ENCODE peak calls at places on chromosomes 12 and 14, in six cellular contexts. E is A549, M is PC-9, K is dorsolateral prefrontal cortex, Y is AG04450, Z is ovary. T is an unnamed sample.

GRCh38 chr12:102301547-102301946 is 103.9 kb upstream of the PMCH start:
- DNase-seq in E (no peak), M (no peak), K (no peak), Y (no peak), Z (no peak), T (no peak)

GRCh38 chr12:55188974-55189556 is 31.8 kb upstream of the OR10A7 start:
- DNase-seq in E (peak; percentile 87), M (peak; percentile 26), K (no peak), Y (peak; percentile 48), Z (no peak), T (no peak)

GRCh38 chr12:4850857-4851380 is 58.8 kb upstream of the KCNA1 start:
- DNase-seq in E (no peak), M (no peak), K (no peak), Y (no peak), Z (no peak), T (no peak)

GRCh38 chr14:21527320-21527679 is 1.2 kb upstream of the SALL2 start:
- DNase-seq in E (no peak), M (no peak), K (no peak), Y (no peak), Z (no peak), T (no peak)

GRCh38 chr14:69712637-69713088 is 54.3 kb upstream of the SRSF5 start:
- DNase-seq in E (no peak), M (peak; percentile 33), K (no peak), Y (no peak), Z (no peak), T (peak; percentile 82)

GRCh38 chr14:103501921-103502669 is 20.5 kb downstream of the CKB start:
- DNase-seq in E (no peak), M (no peak), K (peak; percentile 24), Y (no peak), Z (no peak), T (peak; percentile 18)

GRCh38 chr12:80702889-80703605 is 4.4 kb upstream of the MYF6 start:
- DNase-seq in E (no peak), M (peak; percentile 38), K (no peak), Y (peak; percentile 16), Z (no peak), T (no peak)

GRCh38 chr14:74301594-74302159 is 1.1 kb downstream of the ABCD4 start:
- DNase-seq in E (no peak), M (no peak), K (no peak), Y (no peak), Z (no peak), T (no peak)

GRCh38 chr14:50357124-50357523 is 39.6 kb downstream of the CDKL1 start:
- DNase-seq in E (no peak), M (no peak), K (no peak), Y (no peak), Z (no peak), T (no peak)

GRCh38 chr12:121095544-121096198 is 37.0 kb upstream of the P2RX7 start:
- DNase-seq in E (peak; percentile 64), M (peak; percentile 60), K (peak; percentile 69), Y (peak; percentile 10), Z (peak; percentile 82), T (peak; percentile 48)

GRCh38 chr12:122054842-122055544 is 23.6 kb upstream of the MLXIP start:
- DNase-seq in E (no peak), M (no peak), K (no peak), Y (no peak), Z (no peak), T (no peak)

GRCh38 chr12:5499566-5500325 is 67.8 kb downstream of the NTF3 start:
- DNase-seq in E (no peak), M (no peak), K (no peak), Y (peak; percentile 95), Z (no peak), T (no peak)

GRCh38 chr12:57723630-57723962 is 14.9 kb downstream of the AGAP2 start:
- DNase-seq in E (no peak), M (no peak), K (no peak), Y (no peak), Z (no peak), T (no peak)

GRCh38 chr12:65853489-65854157 is 29.3 kb downstream of the HMGA2 start:
- DNase-seq in E (no peak), M (no peak), K (no peak), Y (no peak), Z (no peak), T (no peak)

GRCh38 chr12:57754411-57755193 is at the start of gene MARCHF9:
- DNase-seq in E (peak; percentile 59), M (peak; percentile 83), K (no peak), Y (no peak), Z (peak; percentile 58), T (peak; percentile 64)

GRCh38 chr14:60508707-60509437 is at the start of gene SIX6:
- DNase-seq in E (no peak), M (no peak), K (no peak), Y (no peak), Z (no peak), T (no peak)

GRCh38 chr12:68538722-68539614 is 71.7 kb upstream of the RAP1B start:
- DNase-seq in E (no peak), M (no peak), K (no peak), Y (no peak), Z (peak; percentile 63), T (peak; percentile 55)

GRCh38 chr14:104135121-104135903 is 3.1 kb upstream of the KIF26A start:
- DNase-seq in E (peak; percentile 72), M (no peak), K (no peak), Y (no peak), Z (peak; percentile 38), T (no peak)

GRCh38 chr12:76764856-76765255 is 941 bp downstream of the ZDHHC17 start:
- DNase-seq in E (no peak), M (no peak), K (no peak), Y (no peak), Z (no peak), T (no peak)

GRCh38 chr14:89144066-89144465 is 273.0 kb downstream of the FOXN3 start:
- DNase-seq in E (no peak), M (no peak), K (no peak), Y (no peak), Z (no peak), T (no peak)

GRCh38 chr12:1655225-1655788 is 26.3 kb downstream of the WNT5B start:
- DNase-seq in E (no peak), M (no peak), K (no peak), Y (no peak), Z (no peak), T (no peak)

GRCh38 chr14:26200675-26201074 is 397.2 kb downstream of the NOVA1 start:
- DNase-seq in E (no peak), M (no peak), K (no peak), Y (no peak), Z (no peak), T (no peak)

GRCh38 chr14:101101456-101102056 is 198.0 kb upstream of the RTL1 start:
- DNase-seq in E (peak; percentile 60), M (no peak), K (no peak), Y (no peak), Z (no peak), T (no peak)

GRCh38 chr12:75850751-75851462 is 180.7 kb downstream of the PHLDA1 start:
- DNase-seq in E (peak; percentile 40), M (no peak), K (no peak), Y (peak; percentile 34), Z (no peak), T (no peak)

GRCh38 chr14:22847661-22848341 is 11.4 kb downstream of the MMP14 start:
- DNase-seq in E (no peak), M (no peak), K (no peak), Y (no peak), Z (peak; percentile 57), T (no peak)

GRCh38 chr12:66235626-66236281 is 46.7 kb downstream of the IRAK3 start:
- DNase-seq in E (peak; percentile 27), M (no peak), K (no peak), Y (no peak), Z (no peak), T (no peak)

GRCh38 chr14:64215274-64215673 is 78.9 kb downstream of the ESR2 start:
- DNase-seq in E (no peak), M (no peak), K (no peak), Y (no peak), Z (no peak), T (no peak)
- H3K27ac ChIP-seq in E (no peak overlapping the region), M (no peak overlapping the region), K (no peak overlapping the region), Y (no peak overlapping the region), Z (no peak overlapping the region), T (no peak overlapping the region)

GRCh38 chr14:78170203-78170602 is at the start of gene NRXN3:
- DNase-seq in E (peak; percentile 16), M (no peak), K (peak; percentile 51), Y (no peak), Z (no peak), T (no peak)
- H3K4me3 ChIP-seq in E (peak within 1 kb of the TSS; percentile 24), M (no peak within 1 kb of the TSS), K (peak within 1 kb of the TSS; percentile 47), Y (no peak within 1 kb of the TSS), Z (no peak within 1 kb of the TSS), T (no peak within 1 kb of the TSS)

GRCh38 chr14:95409472-95410307 is 90.0 kb upstream of the CLMN start:
- DNase-seq in E (no peak), M (no peak), K (peak; percentile 62), Y (no peak), Z (no peak), T (no peak)
- H3K27ac ChIP-seq in E (no peak overlapping the region), M (no peak overlapping the region), K (peak overlapping the region; percentile 73), Y (no peak overlapping the region), Z (no peak overlapping the region), T (no peak overlapping the region)

GRCh38 chr14:55914771-55915170 is 203.4 kb upstream of the PELI2 start:
- DNase-seq in E (no peak), M (no peak), K (no peak), Y (no peak), Z (no peak), T (no peak)
- H3K4me3 ChIP-seq in E (no peak overlapping the region), M (no peak overlapping the region), K (no peak overlapping the region), Y (no peak overlapping the region), Z (no peak overlapping the region), T (no peak overlapping the region)

DNA sequence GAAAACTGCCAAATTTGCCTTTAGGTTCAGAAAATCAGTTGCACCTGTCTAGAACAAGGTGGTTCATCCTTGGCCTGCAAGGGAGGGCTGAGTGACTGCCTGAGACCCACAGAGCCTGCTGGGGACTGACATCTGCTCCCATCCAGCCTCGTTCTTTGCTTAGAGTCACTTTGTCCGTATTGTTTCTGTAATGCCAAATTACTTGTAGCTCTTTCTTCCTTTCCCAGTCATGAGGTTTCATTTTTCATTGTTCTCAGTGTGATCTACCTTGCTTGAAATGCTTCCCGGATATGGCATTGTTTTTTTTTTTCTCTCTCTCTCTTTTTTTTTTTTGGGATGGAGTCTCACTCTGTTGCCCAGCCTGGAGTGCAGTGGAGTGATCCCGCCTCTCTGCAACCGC is 21.3 kb downstream of the TSPAN9 start:
- DNase-seq in E (no peak), M (no peak), K (no peak), Y (no peak), Z (no peak), T (no peak)
- H3K27ac ChIP-seq in E (no peak overlapping the region), M (no peak overlapping the region), K (peak overlapping the region; percentile 73), Y (no peak overlapping the region), Z (peak overlapping the region; percentile 82), T (no peak overlapping the region)

GRCh38 chr12:28191690-28192089 is 1.4 kb downstream of the CCDC91 start:
- DNase-seq in E (peak; percentile 20), M (peak; percentile 3), K (no peak), Y (no peak), Z (no peak), T (no peak)
- H3K4me3 ChIP-seq in E (peak overlapping the region; percentile 91), M (peak overlapping the region; percentile 66), K (peak overlapping the region; percentile 85), Y (peak overlapping the region; percentile 93), Z (peak overlapping the region; percentile 99), T (no peak overlapping the region)

GRCh38 chr12:100706029-100706428 is 88.5 kb upstream of the ANO4 start:
- DNase-seq in E (peak; percentile 39), M (no peak), K (no peak), Y (peak; percentile 29), Z (no peak), T (no peak)
- H3K27ac ChIP-seq in E (no peak overlapping the region), M (no peak overlapping the region), K (no peak overlapping the region), Y (no peak overlapping the region), Z (no peak overlapping the region), T (no peak overlapping the region)